ENCODE peak calls at places on chromosomes 4 and X, in six cellular contexts. J is WTC11; B is HFFc6; A is lower lobe of right lung; P is activated CD8-positive, alpha-beta T cell treated with anti-CD3 and anti-CD28 coated beads for 36 hours; Q is astrocyte of the spinal cord. S is an unnamed sample.

GRCh38 chr4:150004481-150004880 is 73.8 kb upstream of the DCLK2 start:
- DNase-seq in J (no peak), B (peak), A (no peak), P (no peak), Q (peak), S (no peak)

GRCh38 chr4:175369087-175369486 is 443.0 kb downstream of the GPM6A start:
- DNase-seq in J (no peak), B (peak), A (no peak), P (no peak), Q (peak), S (no peak)

GRCh38 chr4:132384709-132385108 is 764.4 kb upstream of the PCDH10 start:
- DNase-seq in J (no peak), B (no peak), A (no peak), P (no peak), Q (no peak), S (no peak)

GRCh38 chrX:134761788-134762187 is 103.5 kb upstream of the PLAC1 start:
- DNase-seq in J (no peak), B (no peak), A (no peak), P (peak), Q (no peak), S (peak)

GRCh38 chr4:123127218-123127617 is 204.8 kb upstream of the NUDT6 start:
- DNase-seq in J (no peak), B (peak), A (no peak), P (no peak), Q (peak), S (no peak)

GRCh38 chrX:43165343-43165920 is 387.5 kb upstream of the PPP1R2C start:
- DNase-seq in J (no peak), B (no peak), A (no peak), P (peak), Q (no peak), S (no peak)

GRCh38 chr4:109411964-109412363 is 21.7 kb upstream of the SEC24B start:
- DNase-seq in J (no peak), B (no peak), A (no peak), P (no peak), Q (no peak), S (no peak)

GRCh38 chr4:174429701-174430100 is 92.6 kb downstream of the HPGD start:
- DNase-seq in J (no peak), B (no peak), A (no peak), P (no peak), Q (peak), S (no peak)

GRCh38 chrX:38563006-38563405 is 1.7 kb downstream of the TSPAN7 start:
- DNase-seq in J (no peak), B (no peak), A (no peak), P (no peak), Q (no peak), S (no peak)

GRCh38 chrX:80335062-80335830 is 85.0 kb upstream of the TENT5D start:
- DNase-seq in J (peak), B (no peak), A (peak), P (peak), Q (no peak), S (no peak)

GRCh38 chrX:56793533-56794320 is 64.7 kb downstream of the NBDY start:
- DNase-seq in J (no peak), B (no peak), A (no peak), P (no peak), Q (no peak), S (no peak)

GRCh38 chrX:110284159-110284558 is 33.7 kb downstream of the AMMECR1 start:
- DNase-seq in J (no peak), B (peak), A (no peak), P (no peak), Q (peak), S (no peak)

GRCh38 chr4:83115000-83115399 is 471 bp upstream of the PLAC8 start:
- DNase-seq in J (no peak), B (peak), A (no peak), P (no peak), Q (peak), S (no peak)

GRCh38 chrX:35040871-35041270 is 98.3 kb downstream of the FAM47B start:
- DNase-seq in J (no peak), B (peak), A (no peak), P (no peak), Q (peak), S (no peak)

GRCh38 chrX:23616361-23616760 is 50.9 kb upstream of the PRDX4 start:
- DNase-seq in J (no peak), B (no peak), A (no peak), P (no peak), Q (peak), S (peak)

GRCh38 chrX:8823698-8824097 is 22.5 kb upstream of the FAM9A start:
- DNase-seq in J (no peak), B (no peak), A (no peak), P (no peak), Q (no peak), S (no peak)

GRCh38 chrX:8815460-8816065 is 14.4 kb upstream of the FAM9A start:
- DNase-seq in J (no peak), B (peak), A (no peak), P (peak), Q (peak), S (peak)

DNA sequence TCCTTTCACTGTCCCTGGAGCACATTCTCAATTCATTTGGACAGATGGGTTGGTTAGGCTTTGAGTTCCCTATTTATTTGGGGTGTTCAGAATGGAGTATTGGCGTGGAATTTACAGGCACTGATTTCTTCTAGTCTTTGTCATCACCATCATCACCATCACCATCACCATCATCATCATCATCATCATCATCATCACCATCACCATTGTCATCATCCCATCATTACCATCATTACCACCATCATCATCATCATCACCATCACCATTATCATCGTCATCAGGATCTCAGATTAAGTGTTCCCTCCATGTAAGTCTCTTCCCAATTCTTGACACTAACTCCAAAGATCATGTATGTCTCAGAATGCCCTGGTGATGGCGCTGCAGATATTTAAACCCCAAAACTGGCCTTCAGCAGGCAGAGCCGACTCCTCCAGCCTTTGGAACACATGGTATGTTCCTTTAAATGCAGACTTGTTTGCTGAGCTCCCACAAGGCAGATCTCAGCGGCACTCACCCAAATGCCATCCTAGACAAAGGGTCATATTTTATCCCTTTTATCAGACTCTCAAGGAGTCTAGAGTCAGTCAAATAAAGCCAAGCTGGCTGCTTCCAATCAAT is 19.8 kb upstream of the FAM9A start:
- DNase-seq in J (peak), B (no peak), A (no peak), P (peak), Q (no peak), S (no peak)
- TF ChIP-seq CTCF in J (no peak), B (peak), A (no peak), P (no peak), Q (no peak), S (no peak)

GRCh38 chr4:148430847-148431246 is 11.4 kb downstream of the NR3C2 start:
- DNase-seq in J (no peak), B (no peak), A (no peak), P (no peak), Q (no peak), S (no peak)

GRCh38 chr4:148431401-148431800 is 10.8 kb downstream of the NR3C2 start:
- DNase-seq in J (no peak), B (no peak), A (no peak), P (no peak), Q (no peak), S (no peak)

GRCh38 chr4:148426643-148427042 is 15.6 kb downstream of the NR3C2 start:
- DNase-seq in J (no peak), B (no peak), A (no peak), P (no peak), Q (no peak), S (no peak)

DNA sequence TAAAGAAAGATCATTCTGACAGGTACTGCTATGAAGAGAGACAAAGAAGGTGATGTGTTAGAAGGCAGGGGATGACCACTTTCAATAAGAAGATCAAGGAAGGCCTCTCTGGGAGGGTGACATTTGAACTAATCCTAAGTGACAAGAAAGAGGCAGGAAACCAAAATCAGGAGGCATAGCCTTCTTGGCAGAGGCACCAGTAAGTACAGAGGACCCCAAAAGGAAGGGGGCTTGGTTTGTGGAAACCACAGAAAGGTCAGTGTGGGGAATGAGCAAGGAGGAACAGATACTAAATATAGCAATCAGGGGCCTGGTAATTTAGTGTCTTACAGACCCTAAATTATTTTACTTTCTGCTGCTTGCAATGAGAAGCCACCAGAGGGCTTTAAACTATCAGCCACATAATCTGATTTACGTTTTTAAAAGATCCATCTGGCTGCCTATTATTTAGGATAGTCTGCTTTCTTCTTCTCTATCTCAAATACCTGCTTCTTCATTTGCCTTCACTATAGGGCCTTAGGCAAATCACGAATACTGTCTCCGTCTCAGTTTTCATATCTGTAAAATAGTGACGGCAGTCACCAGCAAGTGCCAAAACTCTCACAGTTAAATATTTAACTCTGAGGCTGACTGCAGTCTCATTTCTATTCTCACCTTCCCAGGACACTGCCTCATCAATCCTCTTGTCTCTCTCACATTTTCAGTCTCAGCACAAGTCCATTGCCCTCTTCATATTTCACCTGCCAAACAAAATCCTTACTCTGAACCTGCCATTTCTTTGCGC is 16.7 kb downstream of the NR3C2 start:
- DNase-seq in J (no peak), B (no peak), A (no peak), P (peak), Q (no peak), S (no peak)
- TF ChIP-seq CTCF in J (no peak), B (no peak), A (no peak), P (no peak), Q (peak), S (no peak)

GRCh38 chr4:139453371-139454110 is 380 bp upstream of the RAB33B start:
- DNase-seq in J (peak), B (peak), A (peak), P (peak), Q (peak), S (peak)
- TF ChIP-seq CTCF in J (no peak), B (peak), A (peak), P (peak), Q (peak), S (peak)

DNA sequence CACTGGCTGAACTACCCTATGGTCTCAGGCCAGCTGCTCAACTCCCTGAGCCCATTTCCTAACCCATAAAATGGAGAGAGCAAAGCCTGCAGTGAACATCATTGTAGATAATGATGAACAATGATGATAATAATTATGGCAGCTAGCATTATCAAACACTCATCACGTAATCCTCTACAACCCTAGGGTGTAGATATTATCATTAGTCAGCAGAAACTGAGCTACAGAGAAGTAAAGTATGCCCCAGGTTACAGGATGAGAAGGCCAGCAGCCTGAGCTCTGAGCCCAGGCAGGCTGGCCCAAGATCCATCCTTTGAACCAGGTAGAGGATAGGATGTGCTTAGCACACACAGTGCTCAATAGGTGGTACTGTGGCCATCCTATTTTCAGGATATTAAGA is 43.2 kb downstream of the REELD1 start:
- DNase-seq in J (no peak), B (no peak), A (no peak), P (no peak), Q (no peak), S (no peak)
- TF ChIP-seq CTCF in J (no peak), B (no peak), A (no peak), P (no peak), Q (no peak), S (no peak)

GRCh38 chrX:57977992-57978391 is 67.7 kb upstream of the ZXDA start:
- DNase-seq in J (no peak), B (no peak), A (no peak), P (no peak), Q (no peak), S (no peak)
- TF ChIP-seq CTCF in J (no peak), B (no peak), A (no peak), P (no peak), Q (no peak), S (no peak)

DNA sequence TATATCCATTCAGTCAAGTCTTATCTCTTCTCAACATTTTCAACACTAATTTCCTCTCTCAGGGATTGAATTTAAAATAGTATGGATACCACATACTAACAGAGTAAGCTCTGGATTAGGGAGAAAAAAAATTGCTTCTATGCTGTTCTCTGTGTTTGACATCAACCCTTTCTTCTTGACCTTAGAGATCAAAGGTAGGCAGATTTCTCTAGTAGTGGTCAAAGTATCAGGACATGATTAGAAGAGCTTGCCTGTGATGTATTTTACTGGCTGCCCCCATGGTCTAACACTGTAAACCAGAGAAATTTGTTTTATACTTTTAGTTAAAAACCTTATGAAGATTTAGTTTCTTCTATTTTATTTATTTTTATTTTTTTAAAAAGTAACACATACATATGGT is 8.3 kb downstream of the ADH6 start:
- DNase-seq in J (no peak), B (no peak), A (no peak), P (no peak), Q (no peak), S (no peak)
- TF ChIP-seq CTCF in J (no peak), B (no peak), A (no peak), P (no peak), Q (no peak), S (no peak)

S was measured in GM13976.